ENCODE peak calls at places on chromosomes 5 and 9, in five cellular contexts. Q is HepG2, V is GM12878, A is K562, Z is upper lobe of left lung. Y is an unnamed sample.

GRCh38 chr5:131252824-131253171 is 11.1 kb upstream of the CDC42SE2 start:
- ATAC-seq in V (peak; percentile 79), A (peak; percentile 72), Z (peak; percentile 91), Q (no peak), Y (peak; percentile 66)

GRCh38 chr5:10324519-10325370 is 17.0 kb upstream of the CMBL start:
- ATAC-seq in Z (no peak), Q (no peak), A (peak; percentile 40), V (no peak), Y (no peak)

GRCh38 chr5:95720094-95720793 is 10.9 kb upstream of the RHOBTB3 start:
- ATAC-seq in A (no peak), Z (no peak), V (no peak), Q (no peak), Y (peak; percentile 64)

GRCh38 chr9:13707635-13708410 is 428.3 kb upstream of the MPDZ start:
- ATAC-seq in A (no peak), Z (no peak), Q (no peak), V (peak; percentile 40), Y (no peak)

GRCh38 chr5:30390095-30390494 is 803.4 kb upstream of the CDH6 start:
- ATAC-seq in Z (no peak), A (no peak), V (no peak), Q (no peak), Y (no peak)

GRCh38 chr9:128231638-128232568 is 28.7 kb downstream of the DNM1 start:
- ATAC-seq in V (no peak), A (peak; percentile 27), Z (peak; percentile 36), Q (no peak), Y (peak; percentile 81)

GRCh38 chr9:13971415-13971814 is 342.5 kb downstream of the NFIB start:
- ATAC-seq in Z (no peak), V (no peak), Q (no peak), A (no peak), Y (no peak)

GRCh38 chr9:105357937-105358336 is 89.9 kb upstream of the FSD1L start:
- ATAC-seq in A (no peak), Q (no peak), V (peak; percentile 76), Z (no peak), Y (no peak)

GRCh38 chr9:124296094-124296493 is 38.3 kb downstream of the NEK6 start:
- ATAC-seq in Q (no peak), A (no peak), Z (no peak), V (no peak), Y (no peak)

GRCh38 chr9:124298646-124299235 is 41.0 kb downstream of the NEK6 start:
- ATAC-seq in Z (no peak), V (no peak), Q (peak; percentile 60), A (no peak), Y (no peak)

GRCh38 chr9:124297915-124298645 is 40.3 kb downstream of the NEK6 start:
- ATAC-seq in Q (no peak), A (no peak), V (peak; percentile 18), Z (no peak), Y (no peak)

GRCh38 chr9:124296800-124297552 is 39.2 kb downstream of the NEK6 start:
- ATAC-seq in V (no peak), Q (no peak), A (no peak), Z (no peak), Y (no peak)

GRCh38 chr9:124297553-124297905 is 39.8 kb downstream of the NEK6 start:
- ATAC-seq in Q (no peak), Z (peak; percentile 49), V (no peak), A (no peak), Y (peak; percentile 83)
- TF ChIP-seq EP300 in Q (no peak), Z (no peak), V (no peak), A (no peak), Y (no peak)

GRCh38 chr9:78023003-78023741 is 8.4 kb downstream of the GNAQ start:
- ATAC-seq in V (peak; percentile 54), Z (peak; percentile 91), A (peak; percentile 18), Q (peak; percentile 93), Y (peak; percentile 48)
- TF ChIP-seq POLR2A in V (no peak), Z (no peak), A (no peak), Q (no peak), Y (no peak)

GRCh38 chr9:21969011-21969935 is 24.9 kb downstream of the CDKN2A start:
- ATAC-seq in A (no peak), Z (no peak), Q (no peak), V (no peak), Y (no peak)

GRCh38 chr9:21967169-21967568 is 27.0 kb downstream of the CDKN2A start:
- ATAC-seq in Q (no peak), A (no peak), V (no peak), Z (no peak), Y (no peak)

GRCh38 chr9:21966140-21966851 is 27.9 kb downstream of the CDKN2A start:
- ATAC-seq in Z (no peak), Q (peak; percentile 18), A (no peak), V (no peak), Y (no peak)

GRCh38 chr9:21968331-21969010 is 25.7 kb downstream of the CDKN2A start:
- ATAC-seq in A (no peak), Q (no peak), Z (no peak), V (no peak), Y (no peak)

GRCh38 chr9:21967707-21968106 is 26.5 kb downstream of the CDKN2A start:
- ATAC-seq in Q (no peak), V (no peak), A (no peak), Z (no peak), Y (no peak)
- H3K27me3 ChIP-seq in Q (peaks cover 5% of the 10 kb centered on the region), V (no peaks in the 10 kb centered on the region), A (no peaks in the 10 kb centered on the region), Z (peaks cover 7% of the 10 kb centered on the region), Y (peaks cover 99% of the 10 kb centered on the region)

GRCh38 chr5:92980491-92980890 is 600.5 kb downstream of the NR2F1-AS1 start:
- ATAC-seq in Z (no peak), V (no peak), A (no peak), Q (no peak), Y (no peak)
- TF ChIP-seq EP300 in Z (no peak), V (no peak), A (no peak), Q (no peak), Y (no peak)

GRCh38 chr5:32754251-32754650 is 43.1 kb downstream of the NPR3 start:
- ATAC-seq in A (no peak), Z (no peak), V (no peak), Q (no peak), Y (no peak)

GRCh38 chr5:32753765-32754164 is 42.6 kb downstream of the NPR3 start:
- ATAC-seq in V (no peak), A (no peak), Q (no peak), Z (no peak), Y (no peak)

DNA sequence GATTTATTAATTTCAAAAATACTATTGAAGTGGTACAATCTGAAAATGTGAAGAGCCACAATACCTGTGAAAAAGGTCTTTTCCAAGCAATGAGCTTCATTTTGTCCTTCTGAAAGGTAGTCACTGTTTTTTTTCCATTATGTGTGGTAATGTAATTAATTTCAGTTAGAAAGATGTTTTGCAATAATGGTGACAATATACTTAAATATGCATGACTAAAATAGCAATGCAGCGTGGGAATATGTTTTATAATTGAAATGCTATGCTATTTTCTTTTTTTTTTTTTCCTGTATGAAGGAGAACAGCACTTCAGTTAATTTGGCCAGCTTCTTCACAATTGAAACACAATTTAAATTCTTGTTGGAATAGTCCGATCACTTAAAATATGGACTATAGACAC is 41.9 kb downstream of the NPR3 start:
- ATAC-seq in Q (no peak), Z (no peak), A (no peak), V (no peak), Y (no peak)
- TF ChIP-seq POLR2A in Q (no peak), Z (no peak), A (no peak), V (no peak), Y (no peak)

GRCh38 chr5:141880961-141881801 is 3.0 kb upstream of the PCDH1 start:
- ATAC-seq in V (peak; percentile 41), A (no peak), Z (no peak), Q (no peak), Y (no peak)

GRCh38 chr5:141878186-141878770 is at the start of gene PCDH1:
- ATAC-seq in Z (peak; percentile 34), A (peak; percentile 39), Q (peak; percentile 54), V (peak; percentile 7), Y (peak; percentile 57)

GRCh38 chr5:141878771-141879759 is 855 bp upstream of the PCDH1 start:
- ATAC-seq in A (peak; percentile 76), Z (peak; percentile 93), V (peak; percentile 89), Q (peak; percentile 80), Y (peak; percentile 81)

GRCh38 chr5:141881886-141882285 is 3.7 kb upstream of the PCDH1 start:
- ATAC-seq in A (no peak), Q (no peak), Z (no peak), V (no peak), Y (no peak)

DNA sequence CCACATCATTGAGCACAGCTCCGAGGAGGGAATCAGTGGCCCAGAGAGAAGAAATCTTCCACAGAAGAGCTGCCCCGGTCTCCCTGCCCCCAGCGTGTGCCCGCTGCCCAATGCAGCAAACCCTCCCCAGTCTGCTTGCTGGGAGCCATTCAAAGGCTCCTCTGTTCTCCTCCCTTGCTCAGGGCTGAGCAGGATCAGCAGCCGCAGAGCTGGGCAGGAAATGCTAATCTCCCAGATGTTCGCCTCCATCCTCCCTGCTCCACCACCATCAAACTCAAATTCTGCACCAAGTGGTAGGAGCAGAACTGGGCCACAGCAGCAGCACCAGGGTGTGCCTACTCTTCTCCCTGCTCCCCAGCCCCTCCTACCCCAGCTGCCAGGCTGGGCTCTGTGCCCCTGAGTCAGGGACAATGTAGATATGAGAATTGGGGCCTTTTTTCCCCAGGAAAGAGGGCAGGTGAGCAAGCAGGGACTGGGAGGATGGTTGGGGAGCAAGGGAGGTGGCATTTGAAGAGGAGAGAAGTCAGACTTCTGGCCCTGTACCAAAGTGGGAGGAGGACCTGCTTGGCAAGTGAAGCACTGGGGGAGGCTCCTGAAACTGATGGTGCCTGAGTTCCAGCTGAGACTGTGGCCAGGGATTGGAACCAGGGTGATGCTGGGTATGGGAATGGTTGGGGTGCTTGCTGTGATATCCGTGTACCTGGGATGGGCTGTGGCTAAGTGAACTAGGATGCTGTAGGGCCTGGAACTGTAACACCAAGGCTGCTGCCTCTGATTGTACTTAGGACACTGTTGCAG is 1.9 kb upstream of the PCDH1 start:
- ATAC-seq in Z (no peak), V (peak; percentile 4), Q (no peak), A (no peak), Y (no peak)
- H3K27me3 ChIP-seq in Z (no peaks in the 10 kb centered on the region), V (peaks cover 29% of the 10 kb centered on the region), Q (peaks cover 17% of the 10 kb centered on the region), A (peaks cover 63% of the 10 kb centered on the region), Y (peaks cover 86% of the 10 kb centered on the region)

GRCh38 chr5:151880304-151880703 is 44.3 kb downstream of the GLRA1 start:
- ATAC-seq in Z (no peak), Q (no peak), A (no peak), V (no peak), Y (no peak)
- TF ChIP-seq EP300 in Z (no peak), Q (no peak), A (no peak), V (no peak), Y (no peak)

GRCh38 chr9:114098021-114098659 is 952 bp downstream of the KIF12 start:
- ATAC-seq in A (peak; percentile 93), V (no peak), Q (no peak), Z (peak; percentile 79), Y (no peak)
- TF ChIP-seq POLR2A in A (no peak), V (no peak), Q (no peak), Z (no peak), Y (no peak)

DNA sequence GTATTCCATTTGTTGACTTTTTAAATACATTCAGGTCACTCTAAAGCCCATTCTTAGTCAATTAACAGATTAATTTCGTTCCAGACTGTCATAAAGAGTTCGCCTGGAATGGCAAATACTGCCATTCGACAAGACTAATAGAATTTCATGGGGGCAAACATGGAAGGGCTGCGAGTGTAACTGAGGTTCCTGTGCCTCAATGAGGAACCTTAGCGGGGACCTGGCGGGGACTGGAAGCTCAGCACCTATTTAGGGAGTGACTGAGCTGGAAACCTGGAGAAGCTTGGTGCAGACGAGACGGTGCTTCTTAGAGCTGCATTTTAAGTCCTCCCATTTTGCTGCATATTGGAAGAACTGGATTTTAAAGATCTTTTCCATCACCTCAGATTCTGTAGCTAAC is 3.4 kb downstream of the VCAN start:
- ATAC-seq in Z (no peak), A (no peak), V (no peak), Q (no peak), Y (no peak)
- H3K27me3 ChIP-seq in Z (no peaks in the 10 kb centered on the region), A (peaks cover 25% of the 10 kb centered on the region), V (peaks cover 12% of the 10 kb centered on the region), Q (peaks cover 3% of the 10 kb centered on the region), Y (peaks cover 78% of the 10 kb centered on the region)